ENCODE peak calls at places on chromosome 22, in seven cellular contexts. W is SHP77, Q is amygdala, J is cardiac fibroblast, E is naive B cell, D is T1000, P is KBM-7. R is an unnamed sample.

GRCh38 chr22:30266445-30267381 is at the start of gene OSM:
- DNase-seq in W (no peak), Q (no peak), J (no peak), E (peak), D (no peak), P (peak), R (no peak)

GRCh38 chr22:22164541-22165272 is 79.9 kb upstream of the VPREB1 start:
- DNase-seq in W (no peak), Q (no peak), J (no peak), E (peak), D (no peak), P (no peak), R (no peak)

GRCh38 chr22:39012525-39013516 is 1.2 kb upstream of the APOBEC3C start:
- DNase-seq in W (no peak), Q (no peak), J (no peak), E (no peak), D (no peak), P (no peak), R (no peak)

GRCh38 chr22:32533265-32534068 is 58.9 kb downstream of the FBXO7 start:
- DNase-seq in W (no peak), Q (no peak), J (peak), E (no peak), D (no peak), P (no peak), R (no peak)

GRCh38 chr22:44658371-44658953 is 43.5 kb upstream of the PRR5 start:
- DNase-seq in W (no peak), Q (no peak), J (peak), E (no peak), D (no peak), P (no peak), R (peak)

GRCh38 chr22:40635008-40635939 is 1.2 kb downstream of the MRTFA start:
- DNase-seq in W (no peak), Q (no peak), J (peak), E (no peak), D (no peak), P (no peak), R (peak)

GRCh38 chr22:29062286-29062949 is 787 bp upstream of the C22orf31 start:
- DNase-seq in W (no peak), Q (no peak), J (no peak), E (no peak), D (no peak), P (no peak), R (no peak)

GRCh38 chr22:42396621-42397331 is 35.4 kb downstream of the NFAM1 start:
- DNase-seq in W (no peak), Q (no peak), J (no peak), E (peak), D (no peak), P (peak), R (no peak)

GRCh38 chr22:46267431-46268279 is at the start of gene TTC38:
- DNase-seq in W (peak), Q (peak), J (peak), E (peak), D (peak), P (peak), R (peak)

GRCh38 chr22:38841211-38841610 is 2.6 kb downstream of the NPTXR start:
- DNase-seq in W (no peak), Q (no peak), J (no peak), E (no peak), D (no peak), P (no peak), R (no peak)

GRCh38 chr22:43704051-43704450 is 108.1 kb downstream of the EFCAB6 start:
- DNase-seq in W (no peak), Q (no peak), J (no peak), E (no peak), D (no peak), P (no peak), R (no peak)

R was measured in astrocyte of the spinal cord.